ENCODE peak calls at places on chromosomes 16 and 17, in four cellular contexts. C is GM23338, V is PC-9, K is GM23248. M is an unnamed sample. For H3F3A, the result is how much of the 10 kb centered on the place peaks cover.

GRCh38 chr16:82638095-82638798 is 11.5 kb downstream of the CDH13 start:
- DNase-seq in C (no peak), V (no peak), K (peak), M (no peak)

GRCh38 chr16:66471264-66471663 is 44.2 kb downstream of the BEAN1 start:
- DNase-seq in C (no peak), V (no peak), K (no peak), M (no peak)

GRCh38 chr16:69406780-69407331 is 17.6 kb upstream of the CYB5B start:
- DNase-seq in C (peak), V (peak), K (peak), M (no peak)

GRCh38 chr16:1991135-1991551 is 1.4 kb downstream of the SYNGR3 start:
- DNase-seq in C (peak), V (no peak), K (no peak), M (no peak)

GRCh38 chr16:27195941-27196595 is 7.3 kb upstream of the KDM8 start:
- DNase-seq in C (no peak), V (no peak), K (no peak), M (no peak)

GRCh38 chr17:74192950-74193781 is 10.3 kb upstream of the RPL38 start:
- DNase-seq in C (no peak), V (no peak), K (no peak), M (no peak)

GRCh38 chr16:84950906-84951305 is 60.4 kb downstream of the ZDHHC7 start:
- DNase-seq in C (peak), V (peak), K (peak), M (no peak)

GRCh38 chr16:57818377-57819055 is 16.2 kb upstream of the KIFC3 start:
- DNase-seq in C (no peak), V (peak), K (no peak), M (no peak)

GRCh38 chr16:1723450-1724147 is 17.6 kb downstream of the MAPK8IP3 start:
- DNase-seq in C (peak), V (no peak), K (peak), M (peak)

GRCh38 chr17:56786989-56787482 is 46.7 kb downstream of the C17orf67 start:
- DNase-seq in C (no peak), V (peak), K (peak), M (no peak)

GRCh38 chr17:4772235-4772613 is 538 bp downstream of the TM4SF5 start:
- DNase-seq in C (no peak), V (no peak), K (no peak), M (no peak)

GRCh38 chr16:66369055-66369592 is 2.6 kb downstream of the CDH5 start:
- DNase-seq in C (no peak), V (no peak), K (peak), M (no peak)

GRCh38 chr17:70184770-70185169 is 15.4 kb downstream of the KCNJ2 start:
- DNase-seq in C (no peak), V (peak), K (peak), M (no peak)

GRCh38 chr16:19168173-19169080 is at the start of gene SYT17:
- DNase-seq in C (peak), V (no peak), K (peak), M (peak)

GRCh38 chr17:44786551-44787081 is 27.8 kb downstream of the ADAM11 start:
- DNase-seq in C (no peak), V (no peak), K (no peak), M (no peak)

GRCh38 chr17:42554250-42555121 is 1.8 kb downstream of the HSD17B1 start:
- DNase-seq in C (peak), V (peak), K (peak), M (peak)

GRCh38 chr16:89700649-89701424 is 668 bp downstream of the SPATA2L start:
- DNase-seq in C (peak), V (peak), K (peak), M (peak)

GRCh38 chr17:47603830-47604229 is 45.9 kb upstream of the KPNB1 start:
- DNase-seq in C (no peak), V (no peak), K (no peak), M (no peak)

GRCh38 chr17:18261146-18261515 is 669 bp downstream of the MIEF2 start:
- DNase-seq in C (peak), V (peak), K (peak), M (peak)

GRCh38 chr17:17024778-17025300 is 17.4 kb upstream of the MPRIP start:
- DNase-seq in C (no peak), V (no peak), K (no peak), M (no peak)

GRCh38 chr17:57832711-57833596 is 16.9 kb downstream of the MRPS23 start:
- DNase-seq in C (peak), V (peak), K (peak), M (peak)

GRCh38 chr17:77957215-77957868 is 1.2 kb upstream of the TNRC6C start:
- DNase-seq in C (peak), V (no peak), K (peak), M (peak)

GRCh38 chr17:74768069-74768762 is 7.9 kb downstream of the NAT9 start:
- DNase-seq in C (no peak), V (no peak), K (peak), M (no peak)

GRCh38 chr17:60134396-60135159 is 15.2 kb upstream of the CA4 start:
- DNase-seq in C (no peak), V (no peak), K (peak), M (no peak)

GRCh38 chr17:22507823-22508222 is 815.5 kb downstream of the KCNJ18 start:
- DNase-seq in C (no peak), V (no peak), K (no peak), M (no peak)

GRCh38 chr16:59698341-59698979 is 964.3 kb upstream of the GOT2 start:
- DNase-seq in C (no peak), V (no peak), K (peak), M (no peak)

GRCh38 chr17:17514361-17514992 is 18.3 kb upstream of the RASD1 start:
- DNase-seq in C (peak), V (no peak), K (no peak), M (no peak)

GRCh38 chr16:74677868-74678267 is 11.2 kb upstream of the RFWD3 start:
- DNase-seq in C (no peak), V (no peak), K (no peak), M (no peak)

GRCh38 chr16:74673876-74674275 is 7.2 kb upstream of the RFWD3 start:
- DNase-seq in C (no peak), V (no peak), K (no peak), M (no peak)
- H3F3A ChIP-seq in C (under half), V (under half), K (under half), M (under half)

GRCh38 chr16:11687606-11688519 is 19.6 kb downstream of the SNN start:
- DNase-seq in C (no peak), V (no peak), K (no peak), M (no peak)

GRCh38 chr16:11684231-11685025 is 16.2 kb downstream of the SNN start:
- DNase-seq in C (no peak), V (no peak), K (no peak), M (no peak)

GRCh38 chr16:11685844-11686618 is 17.8 kb downstream of the SNN start:
- DNase-seq in C (no peak), V (no peak), K (peak), M (no peak)

GRCh38 chr16:11688520-11688886 is 20.2 kb downstream of the SNN start:
- DNase-seq in C (no peak), V (no peak), K (no peak), M (no peak)

DNA sequence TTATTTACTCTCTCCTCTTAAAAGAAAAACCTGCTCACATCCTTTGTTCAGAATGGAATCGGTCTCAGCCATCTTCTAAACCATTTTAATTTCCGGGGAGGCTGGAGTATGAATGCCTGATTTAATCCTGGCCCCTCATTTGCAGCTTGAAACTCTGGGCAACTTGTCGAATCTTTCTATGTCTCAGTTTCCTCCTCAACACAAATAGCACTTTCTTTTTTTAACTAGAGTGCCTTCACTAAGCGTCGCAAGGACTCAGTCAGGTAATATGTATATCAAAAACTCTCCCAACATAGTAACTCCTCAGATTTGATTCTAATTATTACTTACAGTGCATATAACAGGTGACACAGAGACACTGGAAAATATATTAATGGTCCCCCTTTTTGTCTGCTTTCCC is 18.5 kb downstream of the SNN start:
- DNase-seq in C (no peak), V (no peak), K (no peak), M (no peak)
- H3F3A ChIP-seq in C (under half), V (under half), K (half or more), M (under half)

DNA sequence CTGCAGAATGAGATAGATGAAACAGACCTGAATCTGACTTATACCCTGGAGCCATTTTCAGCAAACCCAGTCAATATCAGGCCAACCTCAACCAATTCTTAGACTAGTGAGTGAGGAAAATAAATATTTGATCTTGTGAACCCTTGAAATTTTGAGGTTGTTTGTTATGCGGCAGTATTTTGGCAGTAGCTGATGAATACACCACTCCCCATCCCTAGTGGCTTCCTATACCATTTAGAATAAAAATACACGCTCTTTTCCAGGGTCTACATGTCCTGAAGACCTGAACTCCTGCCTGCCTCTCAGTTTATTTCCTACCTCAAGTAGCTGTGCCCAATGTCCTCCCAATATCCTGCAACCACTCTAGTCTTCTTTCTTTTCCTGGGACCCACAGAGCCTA is 647.3 kb downstream of the WWOX start:
- DNase-seq in C (no peak), V (no peak), K (no peak), M (no peak)
- H3F3A ChIP-seq in C (under half), V (under half), K (under half), M (under half)

GRCh38 chr17:20987511-20987910 is 55.3 kb downstream of the USP22 start:
- DNase-seq in C (no peak), V (no peak), K (no peak), M (no peak)
- H3F3A ChIP-seq in C (under half), V (under half), K (under half), M (under half)